ENCODE peak calls at places on chromosome 15, in nine cellular contexts. K is sigmoid colon, X is tibial nerve, I is suprapubic skin, Q is IMR-90, Y is spleen, N is transverse colon, D is HCT116, M is heart left ventricle. W is an unnamed sample.
A peak's percentile ranks its signal among the peaks of the same experiment; 100 is the strongest.

GRCh38 chr15:48565560-48566482 is 79.7 kb downstream of the FBN1 start:
- DNase-seq in K (no peak), X (no peak), I (no peak), Q (peak; percentile 91), Y (no peak), N (no peak), D (no peak), M (no peak), W (no peak)

GRCh38 chr15:83014205-83014653 is 2.8 kb upstream of the C15orf40 start:
- DNase-seq in K (no peak), X (no peak), I (no peak), Q (no peak), Y (no peak), N (no peak), D (no peak), M (no peak), W (no peak)

GRCh38 chr15:60972866-60973265 is 256.2 kb downstream of the RORA start:
- DNase-seq in K (no peak), X (no peak), I (no peak), Q (peak; percentile 93), Y (no peak), N (no peak), D (no peak), M (no peak), W (no peak)

GRCh38 chr15:29437888-29438713 is 168.5 kb upstream of the NSMCE3 start:
- DNase-seq in K (no peak), X (no peak), I (no peak), Q (no peak), Y (no peak), N (no peak), D (no peak), M (no peak), W (no peak)

GRCh38 chr15:91790826-91791225 is 62.7 kb upstream of the SLCO3A1 start:
- DNase-seq in K (no peak), X (no peak), I (no peak), Q (no peak), Y (no peak), N (no peak), D (no peak), M (no peak), W (no peak)

GRCh38 chr15:66025972-66026371 is 156.7 kb downstream of the RAB11A start:
- DNase-seq in K (no peak), X (no peak), I (no peak), Q (no peak), Y (no peak), N (no peak), D (no peak), M (no peak), W (no peak)

GRCh38 chr15:26738996-26739395 is 33.9 kb downstream of the GABRB3 start:
- DNase-seq in K (no peak), X (no peak), I (no peak), Q (no peak), Y (no peak), N (no peak), D (no peak), M (no peak), W (no peak)

GRCh38 chr15:85620321-85621044 is 174.2 kb downstream of the KLHL25 start:
- DNase-seq in K (no peak), X (no peak), I (no peak), Q (peak; percentile 73), Y (no peak), N (no peak), D (no peak), M (no peak), W (no peak)

GRCh38 chr15:64895285-64896065 is 16.2 kb upstream of the ANKDD1A start:
- DNase-seq in K (no peak), X (no peak), I (no peak), Q (peak; percentile 65), Y (no peak), N (peak; percentile 41), D (no peak), M (no peak), W (no peak)

GRCh38 chr15:68633181-68634121 is 54.7 kb downstream of the CORO2B start:
- DNase-seq in K (no peak), X (no peak), I (no peak), Q (no peak), Y (peak; percentile 64), N (no peak), D (no peak), M (no peak), W (no peak)

GRCh38 chr15:25381579-25381978 is 57.2 kb downstream of the UBE3A start:
- DNase-seq in K (no peak), X (no peak), I (no peak), Q (no peak), Y (no peak), N (no peak), D (no peak), M (no peak), W (no peak)
- H3K9me3 ChIP-seq in K (no peaks in the 10 kb centered on the region), X (no peaks in the 10 kb centered on the region), I (no peaks in the 10 kb centered on the region), Q (no peaks in the 10 kb centered on the region), Y (peaks cover 9% of the 10 kb centered on the region), N (no peaks in the 10 kb centered on the region), D (no peaks in the 10 kb centered on the region), M (peaks cover 36% of the 10 kb centered on the region), W (no peaks in the 10 kb centered on the region)

GRCh38 chr15:24729760-24730159 is 54.2 kb downstream of the NPAP1 start:
- DNase-seq in K (no peak), X (no peak), I (no peak), Q (no peak), Y (no peak), N (no peak), D (no peak), M (no peak), W (no peak)

GRCh38 chr15:24734391-24734790 is 58.8 kb downstream of the NPAP1 start:
- DNase-seq in K (no peak), X (no peak), I (no peak), Q (no peak), Y (no peak), N (no peak), D (no peak), M (no peak), W (no peak)
- H3K27ac ChIP-seq in K (no peak overlapping the region), X (no peak overlapping the region), I (no peak overlapping the region), Q (no peak overlapping the region), Y (no peak overlapping the region), N (no peak overlapping the region), D (no peak overlapping the region), M (no peak overlapping the region), W (no peak overlapping the region)

GRCh38 chr15:63048115-63048985 is 5.8 kb downstream of the TPM1 start:
- DNase-seq in K (peak; percentile 96), X (peak; percentile 83), I (peak; percentile 93), Q (peak; percentile 92), Y (peak; percentile 97), N (peak; percentile 93), D (peak; percentile 70), M (peak; percentile 91), W (peak; percentile 39)

GRCh38 chr15:63047792-63048114 is 5.2 kb downstream of the TPM1 start:
- DNase-seq in K (no peak), X (no peak), I (no peak), Q (no peak), Y (no peak), N (no peak), D (no peak), M (no peak), W (no peak)

GRCh38 chr15:63050737-63051700 is 8.5 kb downstream of the TPM1 start:
- DNase-seq in K (no peak), X (no peak), I (no peak), Q (peak; percentile 88), Y (no peak), N (peak; percentile 70), D (no peak), M (no peak), W (no peak)

GRCh38 chr15:63049747-63050439 is 7.3 kb downstream of the TPM1 start:
- DNase-seq in K (no peak), X (no peak), I (no peak), Q (no peak), Y (no peak), N (no peak), D (no peak), M (no peak), W (no peak)

DNA sequence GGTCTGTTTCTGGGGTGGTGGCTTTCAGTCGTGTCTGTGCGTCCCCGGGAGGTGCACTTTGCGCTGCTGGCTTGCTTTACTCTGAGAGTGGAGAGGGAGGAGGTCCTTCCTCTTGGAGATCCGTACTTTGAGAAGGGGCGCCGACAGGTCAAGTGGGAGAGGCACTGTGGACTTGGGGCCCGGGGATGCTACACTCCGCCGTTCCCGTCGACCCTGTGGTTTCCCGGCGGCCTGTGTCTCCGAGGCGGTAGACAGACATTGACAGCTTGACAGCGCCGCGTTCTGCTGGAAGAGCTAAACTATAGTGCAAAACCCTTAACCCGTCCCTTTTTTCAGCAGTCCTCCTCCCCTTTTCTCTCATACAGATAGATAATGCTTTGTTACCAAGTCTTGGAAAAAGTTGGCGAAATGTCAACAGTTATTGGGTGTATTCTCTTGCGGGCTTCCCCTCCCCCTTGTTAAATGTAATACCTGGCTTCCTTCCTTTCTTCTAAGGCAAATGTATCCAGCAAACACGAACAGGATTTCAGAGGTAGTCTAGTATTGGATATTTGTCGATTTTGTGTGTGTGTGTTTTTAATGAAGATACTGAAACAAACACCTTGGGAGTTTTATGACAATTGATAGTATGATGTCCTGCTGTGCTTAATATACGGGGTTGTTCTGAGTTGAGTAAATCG is 6.6 kb downstream of the TPM1 start:
- DNase-seq in K (peak; percentile 81), X (no peak), I (peak; percentile 73), Q (peak; percentile 66), Y (peak; percentile 85), N (peak; percentile 55), D (no peak), M (peak; percentile 63), W (no peak)
- TF ChIP-seq POLR2A in K (no peak), X (no peak), I (no peak), Q (no peak), Y (no peak), N (no peak), D (no peak), M (no peak), W (no peak)

GRCh38 chr15:99635145-99635544 is 69.4 kb downstream of the MEF2A start:
- DNase-seq in K (no peak), X (no peak), I (no peak), Q (no peak), Y (no peak), N (no peak), D (no peak), M (no peak), W (no peak)
- H3K9me3 ChIP-seq in K (no peaks in the 10 kb centered on the region), X (no peaks in the 10 kb centered on the region), I (no peaks in the 10 kb centered on the region), Q (peaks cover 3% of the 10 kb centered on the region), Y (no peaks in the 10 kb centered on the region), N (no peaks in the 10 kb centered on the region), D (peaks cover 6% of the 10 kb centered on the region), M (no peaks in the 10 kb centered on the region), W (no peaks in the 10 kb centered on the region)

GRCh38 chr15:51973220-51973619 is 1.6 kb upstream of the LEO1 start:
- DNase-seq in K (no peak), X (no peak), I (no peak), Q (no peak), Y (no peak), N (no peak), D (no peak), M (no peak), W (no peak)

GRCh38 chr15:51970981-51971352 is 611 bp downstream of the LEO1 start:
- DNase-seq in K (no peak), X (no peak), I (no peak), Q (no peak), Y (no peak), N (no peak), D (no peak), M (no peak), W (no peak)

GRCh38 chr15:51970132-51970817 is 1.3 kb downstream of the LEO1 start:
- DNase-seq in K (no peak), X (no peak), I (no peak), Q (no peak), Y (no peak), N (no peak), D (no peak), M (no peak), W (no peak)

GRCh38 chr15:51969728-51970127 is 1.9 kb downstream of the LEO1 start:
- DNase-seq in K (no peak), X (no peak), I (no peak), Q (peak; percentile 23), Y (no peak), N (no peak), D (no peak), M (no peak), W (no peak)

GRCh38 chr15:51971353-51972133 is at the start of gene LEO1:
- DNase-seq in K (peak; percentile 96), X (peak; percentile 68), I (peak; percentile 90), Q (peak; percentile 98), Y (peak; percentile 97), N (peak; percentile 92), D (peak; percentile 95), M (peak; percentile 92), W (peak; percentile 68)
- H3K27ac ChIP-seq in K (peak within 1 kb of the TSS; percentile 89), X (peak within 1 kb of the TSS; percentile 80), I (peak within 1 kb of the TSS; percentile 92), Q (peak within 1 kb of the TSS; percentile 91), Y (peak within 1 kb of the TSS; percentile 88), N (peak within 1 kb of the TSS; percentile 91), D (peak within 1 kb of the TSS; percentile 94), M (peak within 1 kb of the TSS; percentile 97), W (peak within 1 kb of the TSS; percentile 94)